ENCODE peak calls at places on chromosomes 3 and 15, in six cellular contexts. R is ELR; P is stimulated activated CD8-positive, alpha-beta memory T cell treated with anti-CD3 and anti-CD28 coated beads, Interleukin-15, amount 100 ng/mL, for 1 hour; M is type B pancreatic cell; A is tibial nerve; H is kidney glomerular epithelial cell. L is an unnamed sample.

GRCh38 chr3:186614266-186614596 is 1.4 kb downstream of the AHSG start:
- DNase-seq in R (no peak), P (no peak), M (no peak), A (no peak), H (no peak), L (no peak)

GRCh38 chr3:37864904-37865303 is 3.2 kb downstream of the CTDSPL start:
- DNase-seq in R (no peak), P (no peak), M (no peak), A (no peak), H (no peak), L (no peak)

GRCh38 chr15:58590901-58591300 is 158.6 kb downstream of the ADAM10 start:
- DNase-seq in R (no peak), P (no peak), M (no peak), A (no peak), H (no peak), L (no peak)

GRCh38 chr3:1805331-1805730 is 293.3 kb upstream of the CNTN4 start:
- DNase-seq in R (no peak), P (no peak), M (no peak), A (no peak), H (no peak), L (peak)

GRCh38 chr3:45881031-45882022 is 5.0 kb upstream of the CCR9 start:
- DNase-seq in R (peak), P (peak), M (no peak), A (no peak), H (peak), L (no peak)

GRCh38 chr15:41928637-41929620 is 35.1 kb upstream of the SPTBN5 start:
- DNase-seq in R (no peak), P (no peak), M (no peak), A (no peak), H (no peak), L (no peak)

GRCh38 chr3:32457971-32458471 is 44.6 kb downstream of the CMTM6 start:
- DNase-seq in R (no peak), P (no peak), M (peak), A (no peak), H (no peak), L (no peak)

GRCh38 chr3:113084777-113085176 is 94.0 kb downstream of the GTPBP8 start:
- DNase-seq in R (peak), P (no peak), M (no peak), A (peak), H (no peak), L (no peak)

GRCh38 chr3:195001961-195002861 is 268.7 kb downstream of the XXYLT1 start:
- DNase-seq in R (peak), P (no peak), M (peak), A (no peak), H (no peak), L (peak)